ENCODE peak calls at places on chromosomes 1 and 21, in six cellular contexts. Z is iPS DF 6.9; W is activated T-helper 1 cell treated with anti-CD3 and anti-CD28 coated beads, Interleukin-2, amount 50 U/mL, for 16 hours; O is uterus; T is amniotic stem cell; A is brain microvascular endothelial cell. X is an unnamed sample.

GRCh38 chr1:15720861-15721260 is 15.2 kb upstream of the SLC25A34 start:
- DNase-seq in Z (no peak), A (no peak), T (no peak), W (no peak), O (no peak), X (no peak)

GRCh38 chr1:14778882-14779594 is 180.6 kb downstream of the KAZN start:
- DNase-seq in A (peak), Z (no peak), O (no peak), W (no peak), T (no peak), X (peak)

GRCh38 chr1:13960376-13960987 is 260.5 kb downstream of the PRDM2 start:
- DNase-seq in T (peak), Z (peak), A (peak), O (peak), W (peak), X (peak)

GRCh38 chr1:93827633-93828436 is 51.2 kb downstream of the DNTTIP2 start:
- DNase-seq in A (no peak), W (no peak), O (no peak), T (no peak), Z (no peak), X (no peak)

GRCh38 chr1:86416343-86416742 is 7.6 kb upstream of the CLCA2 start:
- DNase-seq in W (no peak), O (no peak), A (no peak), Z (no peak), T (no peak), X (no peak)

GRCh38 chr21:36845070-36845469 is 121.4 kb downstream of the HLCS start:
- DNase-seq in Z (no peak), A (no peak), W (no peak), O (no peak), T (no peak), X (no peak)

GRCh38 chr1:241927321-241927720 is 30.2 kb upstream of the BECN2 start:
- DNase-seq in T (no peak), W (no peak), O (no peak), A (no peak), Z (no peak), X (no peak)

GRCh38 chr1:192559115-192560006 is 16.2 kb upstream of the RGS1 start:
- DNase-seq in A (peak), T (peak), O (no peak), W (no peak), Z (no peak), X (no peak)

GRCh38 chr1:153748903-153749302 is 21.1 kb downstream of the INTS3 start:
- DNase-seq in O (no peak), A (no peak), T (no peak), W (no peak), Z (no peak), X (no peak)

GRCh38 chr1:96234299-96234698 is 487.3 kb upstream of the PTBP2 start:
- DNase-seq in W (no peak), A (peak), Z (no peak), O (peak), T (no peak), X (no peak)

GRCh38 chr1:170261669-170262068 is 115.9 kb downstream of the NTMT2 start:
- DNase-seq in W (no peak), A (no peak), O (no peak), Z (no peak), T (no peak), X (no peak)

GRCh38 chr1:162564762-162565218 is 3.3 kb downstream of the UAP1 start:
- DNase-seq in W (no peak), T (no peak), A (no peak), Z (no peak), O (no peak), X (no peak)

GRCh38 chr21:44353200-44353970 is at the start of gene TRPM2:
- DNase-seq in O (peak), T (no peak), Z (no peak), A (no peak), W (no peak), X (no peak)

GRCh38 chr1:110087812-110088738 is 17.6 kb upstream of the ALX3 start:
- DNase-seq in O (no peak), T (peak), A (peak), Z (no peak), W (no peak), X (no peak)

GRCh38 chr1:59096501-59096900 is 200.4 kb upstream of the FGGY start:
- DNase-seq in T (no peak), Z (no peak), O (no peak), A (no peak), W (no peak), X (no peak)

GRCh38 chr21:42466700-42467612 is 29.1 kb downstream of the RSPH1 start:
- DNase-seq in T (no peak), O (no peak), Z (no peak), A (peak), W (no peak), X (no peak)

GRCh38 chr1:94022471-94023189 is 98.3 kb downstream of the ABCA4 start:
- DNase-seq in A (peak), O (no peak), T (peak), W (no peak), Z (no peak), X (no peak)

GRCh38 chr1:242525360-242525722 is 844 bp upstream of the PLD5 start:
- DNase-seq in T (no peak), A (no peak), O (no peak), W (no peak), Z (no peak), X (no peak)

GRCh38 chr1:111748618-111749337 is 6.9 kb upstream of the DDX20 start:
- DNase-seq in Z (no peak), T (no peak), A (no peak), O (no peak), W (no peak), X (no peak)

GRCh38 chr1:97832490-97832889 is 88.3 kb downstream of the DPYD start:
- DNase-seq in O (no peak), A (peak), W (no peak), T (no peak), Z (no peak), X (no peak)

GRCh38 chr1:76073471-76073870 is 1.1 kb upstream of the ST6GALNAC3 start:
- DNase-seq in Z (no peak), W (no peak), A (peak), O (no peak), T (peak), X (no peak)

X was measured in naive thymus-derived CD4-positive, alpha-beta T cell.